ENCODE peak calls at places on chromosomes 3 and 15, in five cellular contexts. A is IMR-90, P is K562, N is GM12878, O is HepG2. R is an unnamed sample.

GRCh38 chr15:85047271-85047948 is 65.8 kb downstream of the PDE8A start:
- DNase-seq in A (peak; percentile 99), P (peak; percentile 26), N (no peak), O (peak; percentile 95), R (no peak)

GRCh38 chr3:12934431-12934830 is 93.1 kb upstream of the RPL32 start:
- DNase-seq in A (no peak), P (no peak), N (no peak), O (no peak), R (no peak)

GRCh38 chr3:187722206-187722612 is 19.9 kb upstream of the RTP2 start:
- DNase-seq in A (no peak), P (peak; percentile 52), N (no peak), O (no peak), R (no peak)

GRCh38 chr3:24195504-24196230 is 250.6 kb downstream of the NR1D2 start:
- DNase-seq in A (no peak), P (no peak), N (no peak), O (no peak), R (no peak)

GRCh38 chr15:90062023-90062728 is 40.1 kb downstream of the IDH2 start:
- DNase-seq in A (no peak), P (peak; percentile 87), N (no peak), O (no peak), R (no peak)

GRCh38 chr3:13277860-13278531 is 142.1 kb downstream of the NUP210 start:
- DNase-seq in A (peak; percentile 4), P (peak; percentile 49), N (no peak), O (no peak), R (no peak)

GRCh38 chr3:138944842-138945645 is 1.9 kb downstream of the FOXL2 start:
- DNase-seq in A (no peak), P (peak; percentile 42), N (no peak), O (no peak), R (peak; percentile 71)

GRCh38 chr3:158313344-158313927 is 203.5 kb downstream of the RSRC1 start:
- DNase-seq in A (peak; percentile 7), P (peak; percentile 12), N (no peak), O (peak; percentile 31), R (peak; percentile 54)

GRCh38 chr3:96331341-96331740 is 483.1 kb upstream of the EPHA6 start:
- DNase-seq in A (no peak), P (no peak), N (no peak), O (no peak), R (no peak)

GRCh38 chr15:96327155-96327741 is 3.3 kb upstream of the NR2F2 start:
- DNase-seq in A (peak; percentile 93), P (peak; percentile 46), N (peak; percentile 61), O (peak; percentile 81), R (peak; percentile 65)

GRCh38 chr3:14795996-14796395 is 22.8 kb upstream of the FGD5 start:
- DNase-seq in A (no peak), P (no peak), N (no peak), O (no peak), R (no peak)

GRCh38 chr15:59372352-59373211 is at the start of gene MYO1E:
- DNase-seq in A (peak; percentile 97), P (no peak), N (peak; percentile 72), O (peak; percentile 96), R (peak; percentile 93)

GRCh38 chr15:37253877-37254276 is 153.5 kb upstream of the MEIS2 start:
- DNase-seq in A (peak; percentile 18), P (no peak), N (no peak), O (no peak), R (no peak)

GRCh38 chr3:53161345-53161819 is 373 bp downstream of the PRKCD start:
- DNase-seq in A (no peak), P (no peak), N (no peak), O (no peak), R (no peak)

GRCh38 chr15:42608110-42608531 is 32.7 kb downstream of the STARD9 start:
- DNase-seq in A (no peak), P (no peak), N (peak; percentile 71), O (no peak), R (no peak)

GRCh38 chr3:72655151-72655551 is 193.1 kb downstream of the SHQ1 start:
- DNase-seq in A (no peak), P (no peak), N (no peak), O (no peak), R (no peak)

GRCh38 chr3:124221286-124221821 is 229.4 kb upstream of the ROPN1 start:
- DNase-seq in A (peak; percentile 8), P (no peak), N (no peak), O (no peak), R (no peak)

GRCh38 chr3:177793451-177793850 is 596.2 kb upstream of the TBL1XR1 start:
- DNase-seq in A (no peak), P (no peak), N (no peak), O (no peak), R (no peak)

GRCh38 chr3:14991818-14992612 is 44.6 kb downstream of the NR2C2 start:
- DNase-seq in A (peak; percentile 18), P (no peak), N (no peak), O (peak; percentile 7), R (no peak)

GRCh38 chr3:34582054-34582453 is 783.6 kb downstream of the PDCD6IP start:
- DNase-seq in A (no peak), P (no peak), N (no peak), O (no peak), R (no peak)

GRCh38 chr3:35596611-35597010 is 42.7 kb upstream of the ARPP21 start:
- DNase-seq in A (no peak), P (no peak), N (no peak), O (no peak), R (no peak)

GRCh38 chr15:79919749-79920511 is 23.1 kb upstream of the MTHFS start:
- DNase-seq in A (no peak), P (no peak), N (no peak), O (no peak), R (no peak)

GRCh38 chr15:32838820-32839219 is 121.0 kb downstream of the GREM1 start:
- DNase-seq in A (peak; percentile 97), P (no peak), N (no peak), O (peak; percentile 71), R (no peak)

GRCh38 chr15:89367485-89368451 is 33.1 kb upstream of the POLG start:
- DNase-seq in A (no peak), P (peak; percentile 95), N (no peak), O (no peak), R (peak; percentile 98)

GRCh38 chr3:184240384-184241140 is 8.2 kb downstream of the ALG3 start:
- DNase-seq in A (peak; percentile 28), P (no peak), N (no peak), O (no peak), R (no peak)

GRCh38 chr3:133675631-133676335 is 14.0 kb upstream of the TOPBP1 start:
- DNase-seq in A (no peak), P (no peak), N (no peak), O (peak; percentile 94), R (no peak)

GRCh38 chr3:48013288-48013980 is 2.8 kb downstream of the MAP4 start:
- DNase-seq in A (peak; percentile 91), P (peak; percentile 40), N (no peak), O (peak; percentile 82), R (no peak)

GRCh38 chr15:71278989-71279756 is 163.9 kb downstream of the THSD4 start:
- DNase-seq in A (peak; percentile 97), P (no peak), N (no peak), O (peak; percentile 72), R (no peak)

GRCh38 chr15:49686626-49687025 is 65.8 kb downstream of the DTWD1 start:
- DNase-seq in A (peak; percentile 32), P (no peak), N (no peak), O (no peak), R (no peak)

GRCh38 chr3:7144696-7145308 is 283.9 kb downstream of the GRM7 start:
- DNase-seq in A (no peak), P (peak; percentile 23), N (no peak), O (peak; percentile 1), R (peak; percentile 3)
- TF ChIP-seq RAD21 in A (no peak), P (peak; percentile 20), N (peak; percentile 56), O (no peak), R (peak; percentile 42)

GRCh38 chr3:181717505-181717904 is 5.8 kb downstream of the SOX2 start:
- DNase-seq in A (no peak), P (no peak), N (no peak), O (no peak), R (no peak)

GRCh38 chr3:181713300-181713647 is 1.5 kb downstream of the SOX2 start:
- DNase-seq in A (no peak), P (no peak), N (no peak), O (no peak), R (no peak)

GRCh38 chr3:181716916-181717315 is 5.2 kb downstream of the SOX2 start:
- DNase-seq in A (no peak), P (no peak), N (no peak), O (no peak), R (no peak)

GRCh38 chr3:181713673-181714270 is 2.0 kb downstream of the SOX2 start:
- DNase-seq in A (no peak), P (no peak), N (no peak), O (no peak), R (no peak)

DNA sequence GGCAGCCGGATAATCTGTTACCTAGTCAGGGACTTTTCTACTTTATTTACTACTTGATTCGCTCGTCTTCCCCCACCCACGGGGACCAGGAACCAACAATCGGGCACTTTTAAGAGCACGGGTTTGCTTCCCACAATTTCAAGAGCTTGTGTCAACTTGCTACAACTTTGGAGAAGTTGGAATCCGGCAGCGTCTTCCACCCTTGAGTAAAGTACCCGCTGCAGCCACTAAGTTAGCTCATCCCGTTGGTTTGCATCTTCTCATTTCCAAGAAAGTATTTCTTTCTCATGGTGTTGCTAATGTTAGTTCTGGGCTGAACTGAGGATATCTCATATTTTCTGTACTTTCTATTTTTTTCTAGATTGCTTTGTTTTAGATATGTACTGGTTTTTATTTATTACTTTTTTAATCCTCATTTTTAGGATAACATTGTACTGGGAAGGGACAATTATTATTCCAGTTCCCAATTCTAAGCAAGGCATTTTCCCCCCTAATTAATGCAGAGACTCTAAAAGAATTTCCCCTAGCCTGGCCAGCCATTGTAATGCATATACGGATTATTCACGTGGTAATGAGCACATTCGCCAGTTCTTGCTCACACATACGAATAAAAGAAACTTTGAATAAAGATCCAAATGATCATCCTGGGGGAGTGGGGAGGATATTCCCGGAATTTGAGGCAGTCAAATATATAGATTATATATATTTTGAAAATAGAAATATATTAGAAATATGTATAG is 4.0 kb downstream of the SOX2 start:
- DNase-seq in A (no peak), P (no peak), N (no peak), O (no peak), R (no peak)
- H3K27me3 ChIP-seq in A (peaks cover 49% of the 10 kb centered on the region), P (peaks cover 26% of the 10 kb centered on the region), N (peaks cover 32% of the 10 kb centered on the region), O (peaks cover 59% of the 10 kb centered on the region), R (peaks cover 14% of the 10 kb centered on the region)

GRCh38 chr15:77384589-77385359 is 35.1 kb downstream of the PEAK1 start:
- DNase-seq in A (no peak), P (no peak), N (no peak), O (no peak), R (no peak)
- TF ChIP-seq MXI1 in A (no peak), P (no peak), N (no peak), O (no peak), R (no peak)

DNA sequence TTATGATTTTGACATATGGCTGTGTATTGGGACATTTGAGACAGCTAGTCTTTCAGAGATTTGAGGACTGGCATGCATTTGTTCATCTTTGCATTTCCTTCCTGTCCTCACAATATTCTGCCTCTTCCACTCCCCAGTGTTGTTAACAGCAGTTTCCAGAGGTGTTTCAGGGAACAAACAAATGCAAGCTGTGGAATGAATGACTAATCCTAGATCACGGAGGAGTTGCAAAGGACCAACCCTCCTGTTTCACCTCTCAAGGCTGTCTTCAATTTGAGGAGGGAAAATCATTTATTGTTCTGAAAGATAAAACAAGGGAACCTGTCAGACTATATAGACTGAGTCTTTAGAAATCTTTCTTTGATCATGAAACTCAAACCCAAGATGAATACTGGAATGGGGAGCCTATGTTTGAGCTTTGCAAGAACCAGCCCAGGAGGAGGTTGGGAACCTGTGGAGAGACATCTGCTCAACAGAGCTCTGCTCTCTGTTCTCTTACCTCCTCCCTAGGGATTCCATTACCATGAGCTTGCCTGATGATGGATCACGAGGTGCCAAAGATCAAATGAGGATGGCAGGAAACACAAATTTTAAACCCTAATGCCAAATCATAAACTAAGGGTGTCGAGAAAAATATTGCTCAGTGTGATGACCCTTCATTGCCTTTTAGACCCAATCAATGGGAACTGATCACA is 68.5 kb downstream of the SLC7A14 start:
- DNase-seq in A (no peak), P (no peak), N (no peak), O (no peak), R (no peak)
- TF ChIP-seq RAD21 in A (no peak), P (no peak), N (no peak), O (no peak), R (no peak)